ENCODE peak calls at places on chromosomes 3 and 15, in six cellular contexts. One of them, this sample, is unnamed.

GRCh38 chr3:156811092-156811862 is 14.9 kb upstream of the LEKR1 start:
- DNase-seq in colonic mucosa: no peak
- DNase-seq in neural crest cell: no peak
- DNase-seq in A673: no peak
- DNase-seq in AG09319: peak
- DNase-seq in CD4-positive, alpha-beta T cell: no peak
- DNase-seq in this sample: no peak

GRCh38 chr3:1195922-1196321 is 103.1 kb downstream of the CNTN6 start:
- DNase-seq in CD4-positive, alpha-beta T cell: no peak
- DNase-seq in A673: no peak
- DNase-seq in AG09319: peak
- DNase-seq in neural crest cell: no peak
- DNase-seq in colonic mucosa: no peak
- DNase-seq in this sample: no peak

GRCh38 chr3:188697127-188697526 is 474.6 kb upstream of the TPRG1 start:
- DNase-seq in neural crest cell: no peak
- DNase-seq in colonic mucosa: no peak
- DNase-seq in CD4-positive, alpha-beta T cell: no peak
- DNase-seq in A673: no peak
- DNase-seq in AG09319: no peak
- DNase-seq in this sample: no peak

GRCh38 chr3:119145500-119146167 is at the start of gene TEX55:
- DNase-seq in CD4-positive, alpha-beta T cell: no peak
- DNase-seq in neural crest cell: no peak
- DNase-seq in colonic mucosa: peak
- DNase-seq in A673: peak
- DNase-seq in AG09319: peak
- DNase-seq in this sample: no peak

GRCh38 chr3:73637042-73637441 is 12.3 kb upstream of the PDZRN3 start:
- DNase-seq in CD4-positive, alpha-beta T cell: no peak
- DNase-seq in neural crest cell: no peak
- DNase-seq in colonic mucosa: no peak
- DNase-seq in AG09319: no peak
- DNase-seq in A673: peak
- DNase-seq in this sample: no peak

GRCh38 chr15:39498642-39499041 is 82.2 kb upstream of the THBS1 start:
- DNase-seq in neural crest cell: no peak
- DNase-seq in colonic mucosa: no peak
- DNase-seq in AG09319: no peak
- DNase-seq in A673: no peak
- DNase-seq in CD4-positive, alpha-beta T cell: no peak
- DNase-seq in this sample: no peak

GRCh38 chr3:13316603-13317002 is 103.5 kb downstream of the NUP210 start:
- DNase-seq in neural crest cell: no peak
- DNase-seq in AG09319: no peak
- DNase-seq in CD4-positive, alpha-beta T cell: no peak
- DNase-seq in colonic mucosa: no peak
- DNase-seq in A673: no peak
- DNase-seq in this sample: no peak

GRCh38 chr3:156246939-156247725 is 126.8 kb downstream of the KCNAB1 start:
- DNase-seq in colonic mucosa: no peak
- DNase-seq in A673: no peak
- DNase-seq in AG09319: no peak
- DNase-seq in neural crest cell: no peak
- DNase-seq in CD4-positive, alpha-beta T cell: no peak
- DNase-seq in this sample: no peak

GRCh38 chr15:97791824-97792792 is 168.4 kb upstream of the ARRDC4 start:
- DNase-seq in A673: peak
- DNase-seq in neural crest cell: no peak
- DNase-seq in CD4-positive, alpha-beta T cell: no peak
- DNase-seq in AG09319: no peak
- DNase-seq in colonic mucosa: no peak
- DNase-seq in this sample: peak

GRCh38 chr3:56799251-56799882 is 2.4 kb downstream of the ARHGEF3 start:
- DNase-seq in CD4-positive, alpha-beta T cell: no peak
- DNase-seq in neural crest cell: no peak
- DNase-seq in colonic mucosa: no peak
- DNase-seq in A673: peak
- DNase-seq in AG09319: no peak
- DNase-seq in this sample: no peak

GRCh38 chr15:63972801-63973200 is 73.5 kb downstream of the DAPK2 start:
- DNase-seq in A673: no peak
- DNase-seq in CD4-positive, alpha-beta T cell: no peak
- DNase-seq in AG09319: no peak
- DNase-seq in colonic mucosa: no peak
- DNase-seq in neural crest cell: no peak
- DNase-seq in this sample: no peak

GRCh38 chr15:89521605-89522004 is 25.2 kb upstream of the RHCG start:
- DNase-seq in neural crest cell: no peak
- DNase-seq in A673: no peak
- DNase-seq in colonic mucosa: no peak
- DNase-seq in CD4-positive, alpha-beta T cell: no peak
- DNase-seq in AG09319: no peak
- DNase-seq in this sample: no peak

GRCh38 chr3:82281205-82281604 is 519.8 kb upstream of the GBE1 start:
- DNase-seq in AG09319: no peak
- DNase-seq in colonic mucosa: no peak
- DNase-seq in CD4-positive, alpha-beta T cell: no peak
- DNase-seq in neural crest cell: no peak
- DNase-seq in A673: no peak
- DNase-seq in this sample: peak

GRCh38 chr15:37873336-37873735 is 61.1 kb upstream of the TMCO5A start:
- DNase-seq in CD4-positive, alpha-beta T cell: no peak
- DNase-seq in AG09319: no peak
- DNase-seq in colonic mucosa: no peak
- DNase-seq in A673: no peak
- DNase-seq in neural crest cell: no peak
- DNase-seq in this sample: no peak

GRCh38 chr15:52557242-52557641 is 11.6 kb downstream of the ARPP19 start:
- DNase-seq in CD4-positive, alpha-beta T cell: no peak
- DNase-seq in neural crest cell: no peak
- DNase-seq in AG09319: no peak
- DNase-seq in colonic mucosa: no peak
- DNase-seq in A673: no peak
- DNase-seq in this sample: no peak

GRCh38 chr3:54772707-54773106 is 155.2 kb downstream of the LRTM1 start:
- DNase-seq in neural crest cell: no peak
- DNase-seq in CD4-positive, alpha-beta T cell: no peak
- DNase-seq in colonic mucosa: no peak
- DNase-seq in A673: no peak
- DNase-seq in AG09319: no peak
- DNase-seq in this sample: no peak

GRCh38 chr15:48250640-48251076 is 44.6 kb downstream of the SLC12A1 start:
- DNase-seq in AG09319: peak
- DNase-seq in neural crest cell: peak
- DNase-seq in colonic mucosa: peak
- DNase-seq in CD4-positive, alpha-beta T cell: no peak
- DNase-seq in A673: peak
- DNase-seq in this sample: peak

GRCh38 chr3:46853441-46854410 is 9.5 kb downstream of the MYL3 start:
- DNase-seq in A673: no peak
- DNase-seq in CD4-positive, alpha-beta T cell: no peak
- DNase-seq in AG09319: no peak
- DNase-seq in colonic mucosa: no peak
- DNase-seq in neural crest cell: no peak
- DNase-seq in this sample: no peak

GRCh38 chr3:171862993-171863521 is 19.9 kb downstream of the TMEM212 start:
- DNase-seq in A673: no peak
- DNase-seq in colonic mucosa: no peak
- DNase-seq in neural crest cell: no peak
- DNase-seq in AG09319: no peak
- DNase-seq in CD4-positive, alpha-beta T cell: no peak
- DNase-seq in this sample: no peak

GRCh38 chr3:132881756-132882409 is 156.3 kb upstream of the TMEM108 start:
- DNase-seq in CD4-positive, alpha-beta T cell: no peak
- DNase-seq in A673: no peak
- DNase-seq in AG09319: no peak
- DNase-seq in neural crest cell: no peak
- DNase-seq in colonic mucosa: no peak
- DNase-seq in this sample: no peak

GRCh38 chr3:31230834-31231233 is 301.9 kb upstream of the STT3B start:
- DNase-seq in A673: no peak
- DNase-seq in CD4-positive, alpha-beta T cell: no peak
- DNase-seq in AG09319: no peak
- DNase-seq in neural crest cell: no peak
- DNase-seq in colonic mucosa: no peak
- DNase-seq in this sample: no peak

GRCh38 chr3:157226173-157226847 is 66.4 kb upstream of the CCNL1 start:
- DNase-seq in A673: no peak
- DNase-seq in AG09319: no peak
- DNase-seq in neural crest cell: no peak
- DNase-seq in CD4-positive, alpha-beta T cell: no peak
- DNase-seq in colonic mucosa: no peak
- DNase-seq in this sample: no peak

GRCh38 chr3:161557751-161558150 is 61.1 kb downstream of the OTOL1 start:
- DNase-seq in colonic mucosa: no peak
- DNase-seq in CD4-positive, alpha-beta T cell: no peak
- DNase-seq in AG09319: no peak
- DNase-seq in A673: no peak
- DNase-seq in neural crest cell: no peak
- DNase-seq in this sample: no peak

GRCh38 chr15:69133862-69134519 is 26.4 kb upstream of the GLCE start:
- DNase-seq in CD4-positive, alpha-beta T cell: no peak
- DNase-seq in A673: no peak
- DNase-seq in neural crest cell: no peak
- DNase-seq in colonic mucosa: no peak
- DNase-seq in AG09319: no peak
- DNase-seq in this sample: no peak

GRCh38 chr3:17942856-17943255 is 200.4 kb upstream of the TBC1D5 start:
- DNase-seq in A673: no peak
- DNase-seq in colonic mucosa: no peak
- DNase-seq in CD4-positive, alpha-beta T cell: no peak
- DNase-seq in AG09319: no peak
- DNase-seq in neural crest cell: no peak
- DNase-seq in this sample: no peak

GRCh38 chr3:10848261-10848660 is 32.2 kb downstream of the SLC6A11 start:
- DNase-seq in A673: no peak
- DNase-seq in colonic mucosa: no peak
- DNase-seq in AG09319: no peak
- DNase-seq in CD4-positive, alpha-beta T cell: no peak
- DNase-seq in neural crest cell: no peak
- DNase-seq in this sample: no peak

GRCh38 chr3:9838856-9839255 is 5.0 kb downstream of the RPUSD3 start:
- DNase-seq in A673: no peak
- DNase-seq in CD4-positive, alpha-beta T cell: no peak
- DNase-seq in colonic mucosa: no peak
- DNase-seq in AG09319: no peak
- DNase-seq in neural crest cell: no peak
- DNase-seq in this sample: no peak

GRCh38 chr3:123314409-123315270 is 112.9 kb downstream of the SEC22A start:
- DNase-seq in neural crest cell: no peak
- DNase-seq in A673: no peak
- DNase-seq in CD4-positive, alpha-beta T cell: no peak
- DNase-seq in AG09319: no peak
- DNase-seq in colonic mucosa: no peak
- DNase-seq in this sample: no peak

GRCh38 chr3:111735271-111735758 is 123.8 kb upstream of the PHLDB2 start:
- DNase-seq in A673: peak
- DNase-seq in AG09319: peak
- DNase-seq in neural crest cell: no peak
- DNase-seq in colonic mucosa: no peak
- DNase-seq in CD4-positive, alpha-beta T cell: no peak
- DNase-seq in this sample: no peak

GRCh38 chr15:67127925-67128324 is 62.5 kb downstream of the SMAD3 start:
- DNase-seq in colonic mucosa: no peak
- DNase-seq in AG09319: peak
- DNase-seq in A673: no peak
- DNase-seq in CD4-positive, alpha-beta T cell: no peak
- DNase-seq in neural crest cell: no peak
- DNase-seq in this sample: no peak

GRCh38 chr3:196654691-196655090 is 15.2 kb downstream of the NRROS start:
- DNase-seq in colonic mucosa: no peak
- DNase-seq in AG09319: no peak
- DNase-seq in CD4-positive, alpha-beta T cell: no peak
- DNase-seq in neural crest cell: no peak
- DNase-seq in A673: no peak
- DNase-seq in this sample: no peak

GRCh38 chr3:17795733-17796132 is 53.3 kb upstream of the TBC1D5 start:
- DNase-seq in neural crest cell: no peak
- DNase-seq in AG09319: no peak
- DNase-seq in CD4-positive, alpha-beta T cell: no peak
- DNase-seq in colonic mucosa: no peak
- DNase-seq in A673: no peak
- DNase-seq in this sample: no peak

GRCh38 chr3:50221413-50222168 is 14.4 kb upstream of the GNAI2 start:
- DNase-seq in colonic mucosa: no peak
- DNase-seq in A673: no peak
- DNase-seq in AG09319: no peak
- DNase-seq in CD4-positive, alpha-beta T cell: no peak
- DNase-seq in neural crest cell: no peak
- DNase-seq in this sample: no peak
- TF ChIP-seq CTCF in colonic mucosa: no peak
- TF ChIP-seq CTCF in A673: no peak
- TF ChIP-seq CTCF in AG09319: no peak
- TF ChIP-seq CTCF in CD4-positive, alpha-beta T cell: no peak
- TF ChIP-seq CTCF in neural crest cell: no peak
- TF ChIP-seq CTCF in this sample: no peak

GRCh38 chr15:46556559-46556958 is 921.7 kb downstream of the SQOR start:
- DNase-seq in CD4-positive, alpha-beta T cell: no peak
- DNase-seq in A673: no peak
- DNase-seq in AG09319: no peak
- DNase-seq in neural crest cell: no peak
- DNase-seq in colonic mucosa: no peak
- DNase-seq in this sample: no peak

GRCh38 chr15:46555547-46555946 is 920.7 kb downstream of the SQOR start:
- DNase-seq in CD4-positive, alpha-beta T cell: no peak
- DNase-seq in A673: no peak
- DNase-seq in neural crest cell: no peak
- DNase-seq in colonic mucosa: no peak
- DNase-seq in AG09319: no peak
- DNase-seq in this sample: no peak
- TF ChIP-seq CTCF in CD4-positive, alpha-beta T cell: no peak
- TF ChIP-seq CTCF in A673: no peak
- TF ChIP-seq CTCF in neural crest cell: no peak
- TF ChIP-seq CTCF in colonic mucosa: no peak
- TF ChIP-seq CTCF in AG09319: no peak
- TF ChIP-seq CTCF in this sample: no peak

DNA sequence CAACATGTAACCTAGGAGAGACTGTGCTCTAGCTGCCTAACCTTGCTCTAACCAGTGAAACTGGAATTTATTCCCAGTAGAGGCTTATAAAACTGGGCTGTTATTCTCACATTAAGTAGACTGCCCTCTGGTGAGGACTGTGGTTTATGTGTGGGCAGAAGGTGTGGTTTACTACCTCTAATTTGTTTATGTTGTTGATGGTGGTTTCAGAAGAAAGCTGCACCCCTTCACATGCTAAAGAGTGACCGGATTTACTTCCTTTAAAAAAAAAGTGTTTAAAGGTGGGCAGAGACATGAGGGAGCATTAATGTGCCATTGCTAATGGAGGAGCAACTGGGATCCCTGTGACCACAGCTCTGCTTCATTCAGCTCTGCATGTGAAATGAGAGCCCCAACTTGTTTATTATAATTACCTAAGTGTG is 273.2 kb downstream of the MECOM start:
- DNase-seq in A673: peak
- DNase-seq in CD4-positive, alpha-beta T cell: no peak
- DNase-seq in AG09319: no peak
- DNase-seq in colonic mucosa: peak
- DNase-seq in neural crest cell: no peak
- DNase-seq in this sample: no peak
- TF ChIP-seq CTCF in A673: no peak
- TF ChIP-seq CTCF in CD4-positive, alpha-beta T cell: no peak
- TF ChIP-seq CTCF in AG09319: no peak
- TF ChIP-seq CTCF in colonic mucosa: no peak
- TF ChIP-seq CTCF in neural crest cell: no peak
- TF ChIP-seq CTCF in this sample: no peak

GRCh38 chr3:45783667-45784066 is 12.7 kb downstream of the SLC6A20 start:
- DNase-seq in AG09319: no peak
- DNase-seq in CD4-positive, alpha-beta T cell: no peak
- DNase-seq in A673: no peak
- DNase-seq in colonic mucosa: peak
- DNase-seq in neural crest cell: no peak
- DNase-seq in this sample: no peak
- TF ChIP-seq CTCF in AG09319: no peak
- TF ChIP-seq CTCF in CD4-positive, alpha-beta T cell: no peak
- TF ChIP-seq CTCF in A673: no peak
- TF ChIP-seq CTCF in colonic mucosa: no peak
- TF ChIP-seq CTCF in neural crest cell: no peak
- TF ChIP-seq CTCF in this sample: no peak